ENCODE peak calls at places on chromosomes 1 and 21, in six cellular contexts. One of them, this sample, is unnamed.

GRCh38 chr1:185432943-185433342 is 115.9 kb upstream of the IVNS1ABP start:
- DNase-seq in DMS153: no peak
- DNase-seq in activated T-cell treated with anti-CD3 and anti-CD28 coated beads, Interleukin-2, amount 50 U/mL, for 72 hours: no peak
- DNase-seq in body of pancreas: no peak
- DNase-seq in NCI-H2029: no peak
- DNase-seq in epithelial cell of esophagus: no peak
- DNase-seq in this sample: no peak

GRCh38 chr1:209485167-209485566 is 98.3 kb upstream of the CAMK1G start:
- DNase-seq in body of pancreas: no peak
- DNase-seq in epithelial cell of esophagus: peak
- DNase-seq in DMS153: peak
- DNase-seq in NCI-H2029: peak
- DNase-seq in activated T-cell treated with anti-CD3 and anti-CD28 coated beads, Interleukin-2, amount 50 U/mL, for 72 hours: no peak
- DNase-seq in this sample: peak

GRCh38 chr1:27981146-27981545 is 21.4 kb downstream of the XKR8 start:
- DNase-seq in activated T-cell treated with anti-CD3 and anti-CD28 coated beads, Interleukin-2, amount 50 U/mL, for 72 hours: no peak
- DNase-seq in NCI-H2029: no peak
- DNase-seq in DMS153: no peak
- DNase-seq in body of pancreas: no peak
- DNase-seq in epithelial cell of esophagus: no peak
- DNase-seq in this sample: no peak

GRCh38 chr1:81799939-81800740 is 594 bp upstream of the ADGRL2 start:
- DNase-seq in activated T-cell treated with anti-CD3 and anti-CD28 coated beads, Interleukin-2, amount 50 U/mL, for 72 hours: no peak
- DNase-seq in epithelial cell of esophagus: peak
- DNase-seq in body of pancreas: peak
- DNase-seq in DMS153: peak
- DNase-seq in NCI-H2029: no peak
- DNase-seq in this sample: peak

GRCh38 chr1:201602413-201603265 is 63.7 kb downstream of the NAV1 start:
- DNase-seq in epithelial cell of esophagus: peak
- DNase-seq in activated T-cell treated with anti-CD3 and anti-CD28 coated beads, Interleukin-2, amount 50 U/mL, for 72 hours: no peak
- DNase-seq in DMS153: no peak
- DNase-seq in NCI-H2029: no peak
- DNase-seq in body of pancreas: peak
- DNase-seq in this sample: no peak

GRCh38 chr1:211551628-211552465 is 27.1 kb downstream of the SLC30A1 start:
- DNase-seq in DMS153: no peak
- DNase-seq in activated T-cell treated with anti-CD3 and anti-CD28 coated beads, Interleukin-2, amount 50 U/mL, for 72 hours: no peak
- DNase-seq in body of pancreas: no peak
- DNase-seq in NCI-H2029: no peak
- DNase-seq in epithelial cell of esophagus: peak
- DNase-seq in this sample: no peak

GRCh38 chr1:86503477-86504129 is 34.9 kb downstream of the CLCA1 start:
- DNase-seq in NCI-H2029: no peak
- DNase-seq in epithelial cell of esophagus: no peak
- DNase-seq in activated T-cell treated with anti-CD3 and anti-CD28 coated beads, Interleukin-2, amount 50 U/mL, for 72 hours: no peak
- DNase-seq in body of pancreas: no peak
- DNase-seq in DMS153: no peak
- DNase-seq in this sample: no peak

GRCh38 chr21:38917045-38917774 is 111.5 kb downstream of the ETS2 start:
- DNase-seq in epithelial cell of esophagus: peak
- DNase-seq in activated T-cell treated with anti-CD3 and anti-CD28 coated beads, Interleukin-2, amount 50 U/mL, for 72 hours: no peak
- DNase-seq in body of pancreas: no peak
- DNase-seq in DMS153: peak
- DNase-seq in NCI-H2029: peak
- DNase-seq in this sample: peak

GRCh38 chr1:203682401-203683383 is 56.1 kb downstream of the ATP2B4 start:
- DNase-seq in NCI-H2029: peak
- DNase-seq in DMS153: peak
- DNase-seq in body of pancreas: no peak
- DNase-seq in epithelial cell of esophagus: no peak
- DNase-seq in activated T-cell treated with anti-CD3 and anti-CD28 coated beads, Interleukin-2, amount 50 U/mL, for 72 hours: peak
- DNase-seq in this sample: no peak

GRCh38 chr1:21290546-21290944 is 282 bp upstream of the ECE1 start:
- DNase-seq in NCI-H2029: no peak
- DNase-seq in epithelial cell of esophagus: no peak
- DNase-seq in activated T-cell treated with anti-CD3 and anti-CD28 coated beads, Interleukin-2, amount 50 U/mL, for 72 hours: no peak
- DNase-seq in body of pancreas: no peak
- DNase-seq in DMS153: no peak
- DNase-seq in this sample: peak

GRCh38 chr21:37711294-37711844 is 204.9 kb downstream of the KCNJ6 start:
- DNase-seq in DMS153: no peak
- DNase-seq in activated T-cell treated with anti-CD3 and anti-CD28 coated beads, Interleukin-2, amount 50 U/mL, for 72 hours: no peak
- DNase-seq in body of pancreas: no peak
- DNase-seq in epithelial cell of esophagus: no peak
- DNase-seq in NCI-H2029: no peak
- DNase-seq in this sample: no peak